ENCODE peak calls at places on chromosome 18, in four cellular contexts. P, Y, O and B are unnamed samples.

GRCh38 chr18:62323483-62324354 is 1.4 kb upstream of the TNFRSF11A start:
- DNase-seq in O (peak), P (no peak), Y (no peak), B (no peak)

GRCh38 chr18:62245699-62246098 is 58.6 kb downstream of the RELCH start:
- DNase-seq in P (no peak), O (no peak), Y (no peak), B (no peak)

GRCh38 chr18:3875961-3876360 is 426.0 kb downstream of the TGIF1 start:
- DNase-seq in P (no peak), Y (no peak), O (no peak), B (no peak)

GRCh38 chr18:30358545-30358944 is 684.0 kb downstream of the DSC3 start:
- DNase-seq in P (no peak), O (no peak), Y (no peak), B (peak)

GRCh38 chr18:69951182-69951581 is 3.5 kb upstream of the CD226 start:
- DNase-seq in P (no peak), Y (no peak), O (peak), B (peak)

GRCh38 chr18:3367491-3368091 is 82.4 kb upstream of the TGIF1 start:
- DNase-seq in P (no peak), Y (no peak), O (no peak), B (no peak)

GRCh38 chr18:58586886-58587285 is 42.0 kb downstream of the ALPK2 start:
- DNase-seq in Y (no peak), P (no peak), O (no peak), B (no peak)

GRCh38 chr18:74930616-74931015 is 278.3 kb downstream of the PTGR3 start:
- DNase-seq in O (no peak), Y (no peak), P (no peak), B (no peak)

GRCh38 chr18:2818281-2818680 is 28.5 kb upstream of the EMILIN2 start:
- DNase-seq in O (no peak), P (no peak), Y (no peak), B (no peak)

GRCh38 chr18:9831723-9832199 is 54.0 kb upstream of the TXNDC2 start:
- DNase-seq in Y (no peak), O (no peak), P (no peak), B (no peak)

GRCh38 chr18:58497845-58498244 is 131.0 kb downstream of the ALPK2 start:
- DNase-seq in O (peak), Y (no peak), P (no peak), B (no peak)

GRCh38 chr18:57437782-57438668 is 2.9 kb downstream of the ONECUT2 start:
- DNase-seq in Y (peak), P (no peak), O (peak), B (no peak)

GRCh38 chr18:62107881-62108280 is 79.0 kb downstream of the PIGN start:
- DNase-seq in O (no peak), P (no peak), Y (no peak), B (no peak)

GRCh38 chr18:28080876-28081300 is 96.0 kb downstream of the CDH2 start:
- DNase-seq in P (no peak), O (peak), Y (no peak), B (no peak)

GRCh38 chr18:63708650-63709049 is 5.9 kb downstream of the SERPINB11 start:
- DNase-seq in Y (no peak), O (no peak), P (peak), B (peak)

GRCh38 chr18:52340466-52341378 is 725 bp downstream of the DCC start:
- DNase-seq in P (no peak), O (no peak), Y (no peak), B (no peak)

GRCh38 chr18:477565-477964 is 22.9 kb downstream of the COLEC12 start:
- DNase-seq in Y (no peak), P (no peak), O (peak), B (no peak)

GRCh38 chr18:6719914-6720692 is 9.4 kb upstream of the ARHGAP28 start:
- DNase-seq in P (no peak), Y (no peak), O (peak), B (no peak)

GRCh38 chr18:11996907-11997306 is 15.6 kb downstream of the IMPA2 start:
- DNase-seq in O (no peak), P (no peak), Y (no peak), B (no peak)

GRCh38 chr18:57107141-57107832 is 39.6 kb upstream of the BOD1L2 start:
- DNase-seq in P (no peak), O (peak), Y (peak), B (peak)

GRCh38 chr18:13464432-13465125 is 246.0 kb downstream of the LDLRAD4 start:
- DNase-seq in P (no peak), O (no peak), Y (no peak), B (no peak)

GRCh38 chr18:7901657-7902056 is 334.5 kb downstream of the PTPRM start:
- DNase-seq in Y (no peak), P (no peak), O (no peak), B (peak)
- H3K18ac ChIP-seq in Y (no peak), P (no peak), O (no peak), B (no peak)

GRCh38 chr18:25284861-25285574 is 66.9 kb downstream of the ZNF521 start:
- DNase-seq in P (no peak), O (peak), Y (no peak), B (peak)

GRCh38 chr18:25284278-25284677 is 67.7 kb downstream of the ZNF521 start:
- DNase-seq in O (no peak), P (no peak), Y (no peak), B (no peak)

GRCh38 chr18:25282282-25282681 is 69.7 kb downstream of the ZNF521 start:
- DNase-seq in P (no peak), O (no peak), Y (no peak), B (no peak)

GRCh38 chr18:25282922-25283703 is 68.9 kb downstream of the ZNF521 start:
- DNase-seq in P (no peak), Y (no peak), O (no peak), B (no peak)

DNA sequence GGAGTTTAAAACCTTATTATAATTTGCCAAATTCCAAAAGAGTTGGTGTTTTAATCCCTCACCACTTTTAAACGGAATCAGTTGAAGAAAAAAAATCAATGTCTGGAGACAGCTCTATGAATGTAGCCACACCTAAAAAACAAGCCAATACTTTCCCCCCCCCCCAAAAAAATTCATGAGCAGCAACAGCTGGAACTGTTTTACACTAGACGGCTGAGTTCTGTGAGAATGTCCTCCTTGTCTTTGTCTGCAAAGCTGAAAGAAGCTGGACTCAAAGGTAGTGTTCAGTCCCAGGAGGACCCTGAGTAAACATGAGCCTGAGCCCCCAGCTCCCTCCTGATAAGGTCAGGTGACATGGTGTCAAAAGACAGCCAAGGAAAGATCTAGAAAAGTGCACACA is 68.2 kb downstream of the ZNF521 start:
- DNase-seq in O (no peak), Y (no peak), P (no peak), B (no peak)
- H3K4me2 ChIP-seq in O (no peak), Y (no peak), P (no peak), B (no peak)

GRCh38 chr18:59699750-59700534 is 2.7 kb upstream of the CCBE1 start:
- DNase-seq in O (no peak), P (no peak), Y (no peak), B (no peak)
- H2BK120ac ChIP-seq in O (no peak), P (peak), Y (no peak), B (no peak)

DNA sequence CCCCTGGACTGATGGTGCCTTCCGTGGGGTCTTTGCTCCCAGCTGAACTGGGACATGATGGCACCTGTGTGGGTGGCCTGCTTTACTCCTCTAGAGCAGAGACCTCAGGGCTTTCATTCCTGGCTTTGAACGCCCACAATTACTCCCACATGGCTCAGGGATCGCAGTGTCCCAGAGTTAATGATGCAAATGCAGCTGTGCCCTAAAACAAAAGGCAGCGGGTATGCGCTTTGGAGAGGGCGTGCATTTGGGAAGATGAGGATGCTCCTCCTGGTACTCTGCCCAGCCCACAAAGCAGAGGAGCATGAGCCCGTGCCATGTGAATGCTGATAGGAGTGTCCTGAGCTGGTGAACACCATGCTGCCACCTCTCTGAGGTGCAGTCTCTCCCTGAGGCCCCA is 173.4 kb downstream of the FHOD3 start:
- DNase-seq in O (no peak), P (no peak), Y (no peak), B (no peak)
- H3K18ac ChIP-seq in O (no peak), P (no peak), Y (peak), B (no peak)

DNA sequence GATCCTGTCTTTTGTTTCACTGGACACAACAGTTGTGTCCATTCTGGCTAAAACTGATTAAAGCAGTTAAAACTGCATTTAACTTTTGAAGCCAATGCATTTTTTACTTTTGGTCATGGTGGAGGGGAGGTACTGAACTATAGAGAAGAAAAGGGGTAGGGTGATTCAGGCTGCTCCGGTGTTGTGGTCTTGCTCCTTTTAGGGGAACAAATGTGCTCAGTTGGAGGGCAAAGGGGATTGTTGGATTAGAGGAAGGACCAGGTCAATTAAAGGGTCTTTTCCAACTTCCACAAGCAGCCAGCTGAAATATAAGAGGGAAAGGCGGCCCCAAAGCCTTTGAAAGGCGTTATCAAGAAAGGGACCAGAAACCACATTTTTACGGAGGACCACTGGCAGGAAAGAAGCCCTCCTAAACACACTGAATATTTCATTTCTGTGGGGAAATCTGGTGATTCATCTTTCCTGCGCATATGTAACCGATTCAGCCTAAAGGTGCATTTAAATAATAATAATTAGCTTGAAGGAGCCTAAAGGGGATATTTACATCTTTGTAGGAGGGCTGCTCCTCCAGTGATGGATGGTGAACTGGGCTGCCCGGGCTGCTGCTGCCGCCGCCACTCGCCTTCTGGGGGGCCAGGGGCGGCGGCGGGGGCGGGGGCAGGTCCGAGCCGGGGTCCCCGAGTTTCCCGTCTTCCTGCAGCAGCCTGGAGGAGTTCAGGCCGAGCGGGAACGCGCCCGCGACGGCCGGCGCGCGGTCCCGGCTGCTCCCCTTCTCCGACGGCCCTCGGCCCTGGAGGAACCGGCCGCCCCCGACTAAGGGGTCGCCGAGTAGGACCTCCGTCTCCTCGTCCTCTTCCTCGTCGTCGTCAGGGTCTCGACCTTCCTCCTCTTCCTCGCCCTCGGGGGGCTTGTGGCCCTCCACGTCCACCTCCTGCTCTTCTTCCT is 5.2 kb downstream of the SKOR2 start:
- DNase-seq in P (no peak), O (no peak), Y (no peak), B (no peak)
- H3K4me2 ChIP-seq in P (peak), O (peak), Y (peak), B (no peak)

DNA sequence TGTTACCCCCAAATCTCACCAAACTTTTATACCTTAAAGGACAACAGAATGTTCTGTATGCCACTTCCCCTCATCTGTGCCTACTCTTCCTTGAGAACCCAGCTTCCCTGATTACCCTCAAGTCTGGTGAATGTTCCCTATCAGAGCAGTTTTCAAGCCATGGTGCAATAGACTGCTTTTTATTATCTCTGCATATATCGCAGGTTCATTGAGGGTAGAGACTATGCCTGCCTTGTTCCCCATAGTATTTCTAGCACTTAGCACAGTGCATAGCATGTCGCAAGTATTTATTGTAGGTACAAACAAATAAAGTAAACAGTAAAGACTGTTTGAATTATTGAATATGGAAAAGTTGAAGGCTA is 146.6 kb downstream of the HAUS1 start:
- DNase-seq in Y (no peak), O (no peak), P (no peak), B (no peak)
- H2BK120ac ChIP-seq in Y (no peak), O (no peak), P (peak), B (no peak)

GRCh38 chr18:66167829-66168463 is 417.1 kb downstream of the CDH7 start:
- DNase-seq in P (no peak), Y (no peak), O (no peak), B (no peak)
- H3K18ac ChIP-seq in P (no peak), Y (peak), O (no peak), B (no peak)

DNA sequence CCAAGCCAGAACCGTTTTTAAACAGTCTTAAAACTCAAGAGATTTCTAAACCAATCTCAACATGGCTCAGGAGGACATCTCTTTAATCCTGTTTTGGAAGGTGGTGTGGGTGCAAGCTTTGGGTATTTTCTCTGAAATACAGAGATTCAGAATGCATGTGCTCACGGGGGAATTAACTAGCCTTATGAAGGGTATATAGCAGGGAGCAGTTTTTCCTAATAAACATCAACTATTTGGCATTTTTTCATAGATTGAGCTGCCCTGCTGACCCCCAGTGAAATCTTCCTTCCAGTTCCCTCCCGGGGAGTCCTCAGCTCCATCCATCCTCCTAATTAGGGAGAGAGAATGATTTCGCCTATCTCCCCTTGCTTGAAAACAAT is 122.6 kb downstream of the SMAD7 start:
- DNase-seq in P (no peak), Y (no peak), O (no peak), B (no peak)
- H3K4me2 ChIP-seq in P (peak), Y (peak), O (peak), B (peak)

GRCh38 chr18:77267957-77268356 is 18.3 kb downstream of the GALR1 start:
- DNase-seq in O (no peak), Y (no peak), P (no peak), B (no peak)

DNA sequence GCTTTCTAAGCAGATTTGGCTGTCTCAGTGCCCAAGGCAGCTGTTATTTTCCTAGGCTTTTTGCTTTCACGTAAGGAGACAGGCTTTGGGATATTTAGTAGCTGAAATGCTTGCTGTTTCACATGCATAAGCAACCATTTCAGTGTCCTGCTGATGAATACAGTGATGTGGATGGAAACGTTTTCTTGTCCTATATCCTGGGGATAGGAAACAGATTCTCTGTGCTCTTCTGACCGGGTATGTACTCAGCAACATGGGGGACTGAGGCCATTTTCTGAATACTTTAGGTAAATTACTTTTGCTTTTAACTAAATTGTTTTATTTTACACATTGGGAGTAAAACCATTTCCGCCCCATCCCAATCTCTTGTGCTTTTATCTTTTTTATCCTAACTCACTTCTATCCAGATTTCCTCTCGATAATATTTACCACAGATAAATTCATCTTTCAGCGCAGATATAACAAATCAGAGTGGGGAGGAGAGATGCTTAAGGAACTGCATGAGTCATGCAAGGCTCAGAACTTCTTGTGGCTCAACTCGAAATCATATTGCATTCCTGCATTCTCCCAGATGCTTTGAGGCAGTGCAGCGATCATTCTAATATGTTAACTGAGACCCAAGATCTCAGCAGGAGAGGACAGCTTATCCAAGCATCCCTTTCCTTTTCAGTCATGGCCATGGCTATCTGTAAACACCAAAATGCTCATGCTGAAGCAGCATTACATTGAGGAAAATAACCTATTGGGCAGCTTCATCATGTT is 22.3 kb downstream of the GALR1 start:
- DNase-seq in O (peak), Y (no peak), P (no peak), B (no peak)
- H2BK120ac ChIP-seq in O (no peak), Y (no peak), P (no peak), B (no peak)

GRCh38 chr18:45772081-45772480 is 48.1 kb downstream of the SLC14A1 start:
- DNase-seq in O (no peak), Y (no peak), P (no peak), B (no peak)

GRCh38 chr18:45775726-45776125 is 49.7 kb upstream of the SIGLEC15 start:
- DNase-seq in P (no peak), O (peak), Y (no peak), B (no peak)

GRCh38 chr18:45771587-45771986 is 47.6 kb downstream of the SLC14A1 start:
- DNase-seq in Y (no peak), P (no peak), O (no peak), B (no peak)

GRCh38 chr18:45775241-45775676 is 50.2 kb upstream of the SIGLEC15 start:
- DNase-seq in Y (no peak), O (peak), P (peak), B (peak)

DNA sequence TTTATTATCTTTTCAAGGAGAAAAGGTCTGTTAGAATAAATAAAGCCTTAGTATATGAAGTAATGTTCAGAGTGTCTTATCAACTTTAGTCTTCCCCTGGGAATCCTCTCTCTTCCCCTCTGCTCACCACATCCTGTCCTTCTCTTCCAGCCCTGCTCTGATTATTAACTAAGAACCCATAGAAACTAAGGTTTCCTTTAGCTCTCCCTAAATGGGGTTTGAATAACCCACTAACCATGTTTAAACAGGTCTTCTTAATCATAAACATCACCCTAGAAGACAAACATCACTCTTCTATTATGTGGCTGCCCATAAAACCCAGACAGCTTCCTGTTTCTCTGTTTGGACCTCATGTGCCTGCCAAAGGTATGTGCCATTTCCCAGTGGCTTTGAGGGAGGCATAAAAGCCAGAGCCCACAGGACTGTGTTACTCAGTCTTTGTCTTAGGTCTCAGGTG is 50.1 kb downstream of the SLC14A1 start:
- DNase-seq in Y (no peak), P (no peak), O (no peak), B (peak)
- H3K18ac ChIP-seq in Y (no peak), P (no peak), O (no peak), B (peak)